ENCODE peak calls at places on chromosomes 16 and 17, in nine cellular contexts. C is heart left ventricle, Y is retinal pigment epithelial cell, W is ovary, T is fibroblast of mammary gland, P is mucosa of descending colon, M is stomach, Q is kidney epithelial cell, D is neural progenitor cell. N is an unnamed sample.

GRCh38 chr16:81632392-81633146 is 146.5 kb upstream of the PLCG2 start:
- DNase-seq in D (no peak), C (no peak), Y (no peak), Q (peak; percentile 56), M (peak; percentile 49), P (peak; percentile 47), W (no peak), T (peak; percentile 60), N (no peak)

GRCh38 chr17:43528319-43528987 is 17.7 kb downstream of the ETV4 start:
- DNase-seq in W (no peak), T (no peak), Y (no peak), Q (no peak), M (no peak), C (peak; percentile 37), D (no peak), P (peak; percentile 64), N (no peak)

GRCh38 chr17:65393514-65393913 is 167.9 kb downstream of the AXIN2 start:
- DNase-seq in W (no peak), P (no peak), C (no peak), Q (no peak), Y (no peak), T (no peak), D (no peak), M (no peak), N (no peak)

GRCh38 chr16:88688013-88688778 is 1.9 kb upstream of the SNAI3 start:
- DNase-seq in D (peak; percentile 47), P (peak; percentile 61), C (peak; percentile 26), Q (no peak), M (peak; percentile 92), W (no peak), T (no peak), Y (peak; percentile 22), N (no peak)

GRCh38 chr16:48194828-48195566 is 39.2 kb upstream of the ABCC12 start:
- DNase-seq in Q (peak; percentile 48), W (no peak), T (peak; percentile 19), P (no peak), C (no peak), M (peak; percentile 35), D (no peak), Y (peak; percentile 77), N (no peak)

GRCh38 chr17:67779098-67779672 is 46.1 kb upstream of the BPTF start:
- DNase-seq in W (no peak), P (peak; percentile 63), C (peak; percentile 23), T (peak; percentile 92), M (peak; percentile 44), Q (no peak), Y (peak; percentile 20), D (peak; percentile 65), N (peak; percentile 19)

GRCh38 chr16:17803625-17804410 is 333.1 kb upstream of the XYLT1 start:
- DNase-seq in M (no peak), Y (no peak), C (no peak), Q (no peak), W (no peak), D (no peak), T (peak; percentile 97), P (no peak), N (peak; percentile 77)

GRCh38 chr17:44203731-44204452 is 4.2 kb upstream of the ATXN7L3 start:
- DNase-seq in Q (no peak), P (no peak), T (peak; percentile 66), W (no peak), C (no peak), Y (no peak), M (no peak), D (peak; percentile 69), N (no peak)

DNA sequence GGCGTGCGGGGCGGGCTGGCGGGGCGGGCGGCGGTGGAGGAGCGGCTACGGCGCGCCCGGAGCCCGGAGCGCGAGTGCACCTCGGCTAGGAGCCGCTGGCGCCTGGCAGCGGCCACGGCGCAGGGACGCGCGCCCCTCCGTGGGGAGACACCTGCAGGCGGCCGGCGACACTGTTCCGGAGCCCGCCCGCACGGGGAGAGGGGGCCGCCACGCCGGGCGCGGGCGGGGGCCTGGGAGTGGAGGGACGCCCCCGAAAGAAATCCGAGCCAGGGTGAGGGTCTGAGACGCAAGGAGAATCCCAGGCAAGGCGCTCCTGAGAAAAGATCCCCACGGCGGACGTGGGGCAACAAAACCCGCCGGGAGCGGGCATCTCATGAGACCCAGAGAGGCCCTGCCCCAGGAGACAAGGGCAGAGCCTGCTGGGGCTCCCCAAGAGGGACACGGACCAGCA is at the start of gene GSG1L:
- DNase-seq in M (no peak), W (no peak), T (no peak), D (peak; percentile 67), C (no peak), P (no peak), Y (no peak), Q (no peak), N (no peak)
- TF ChIP-seq CTCF in M (no peak), W (no peak), T (no peak), D (peak; percentile 38), C (peak; percentile 20), P (no peak), Y (no peak), Q (no peak), N (no peak)

GRCh38 chr17:81347437-81347836 is 47.8 kb upstream of the BAHCC1 start:
- DNase-seq in T (no peak), D (no peak), Q (no peak), P (no peak), C (no peak), W (no peak), M (no peak), Y (no peak), N (no peak)

GRCh38 chr17:81346090-81346907 is 49.0 kb upstream of the BAHCC1 start:
- DNase-seq in C (peak; percentile 99), Y (peak; percentile 85), P (peak; percentile 99), T (peak; percentile 92), W (peak; percentile 99), Q (no peak), D (peak; percentile 99), M (peak; percentile 99), N (no peak)

GRCh38 chr17:81342700-81343070 is 47.6 kb upstream of the SLC38A10 start:
- DNase-seq in D (peak; percentile 81), T (no peak), P (peak; percentile 50), W (peak; percentile 51), Y (no peak), Q (no peak), C (no peak), M (no peak), N (no peak)

GRCh38 chr17:81346908-81347349 is 48.3 kb upstream of the BAHCC1 start:
- DNase-seq in W (peak; percentile 48), Q (no peak), T (no peak), Y (no peak), P (no peak), M (no peak), D (no peak), C (no peak), N (no peak)

DNA sequence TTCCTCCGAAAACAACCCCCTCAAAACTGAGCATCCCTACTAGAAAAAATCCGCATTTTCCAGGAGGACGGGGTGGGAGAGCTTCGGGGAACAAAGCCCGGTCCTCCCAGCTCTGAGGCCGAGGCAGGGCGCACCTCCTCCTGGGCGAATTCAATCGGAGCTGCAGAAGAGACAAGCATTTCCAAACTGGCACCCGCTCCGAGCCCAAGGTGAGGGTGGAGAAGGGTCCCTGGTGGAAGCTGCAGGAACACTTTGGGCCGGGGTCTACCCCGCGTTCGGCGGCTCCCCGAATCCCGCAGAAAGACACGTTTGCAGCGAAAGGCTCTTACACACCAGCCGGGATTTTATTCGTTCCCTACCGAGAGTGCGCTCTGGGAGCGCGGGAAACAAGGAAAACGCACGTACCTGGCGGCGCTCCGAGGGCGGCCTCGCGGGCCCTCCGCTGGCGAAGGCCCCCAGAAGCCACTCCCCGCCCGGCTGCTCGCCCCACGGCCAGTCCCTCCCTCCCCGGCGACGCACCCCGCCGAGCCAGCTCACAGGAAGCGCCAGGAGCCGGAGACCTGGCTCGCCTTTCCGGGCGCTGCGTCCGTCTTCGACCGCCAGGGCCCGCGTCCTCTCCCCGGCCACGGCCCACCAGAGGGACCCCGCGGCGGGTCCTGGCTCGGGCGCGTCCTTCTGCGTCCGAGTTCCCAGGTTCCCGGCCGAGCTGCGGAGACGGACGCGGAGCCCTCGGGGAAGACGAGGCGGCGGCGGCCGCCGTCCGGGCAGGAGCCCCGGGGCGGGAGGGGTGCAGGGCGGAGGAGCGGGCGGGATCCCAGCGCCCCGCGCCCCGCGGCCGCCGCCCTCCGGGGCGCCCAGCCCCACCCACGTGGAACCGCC is 49.8 kb upstream of the BAHCC1 start:
- DNase-seq in M (peak; percentile 92), C (peak; percentile 89), D (peak; percentile 92), T (peak; percentile 87), P (peak; percentile 93), Q (no peak), W (peak; percentile 89), Y (no peak), N (no peak)
- TF ChIP-seq CTCF in M (peak; percentile 16), C (peak; percentile 26), D (peak; percentile 36), T (no peak), P (peak; percentile 8), Q (peak; percentile 18), W (no peak), Y (peak; percentile 28), N (peak; percentile 32)

DNA sequence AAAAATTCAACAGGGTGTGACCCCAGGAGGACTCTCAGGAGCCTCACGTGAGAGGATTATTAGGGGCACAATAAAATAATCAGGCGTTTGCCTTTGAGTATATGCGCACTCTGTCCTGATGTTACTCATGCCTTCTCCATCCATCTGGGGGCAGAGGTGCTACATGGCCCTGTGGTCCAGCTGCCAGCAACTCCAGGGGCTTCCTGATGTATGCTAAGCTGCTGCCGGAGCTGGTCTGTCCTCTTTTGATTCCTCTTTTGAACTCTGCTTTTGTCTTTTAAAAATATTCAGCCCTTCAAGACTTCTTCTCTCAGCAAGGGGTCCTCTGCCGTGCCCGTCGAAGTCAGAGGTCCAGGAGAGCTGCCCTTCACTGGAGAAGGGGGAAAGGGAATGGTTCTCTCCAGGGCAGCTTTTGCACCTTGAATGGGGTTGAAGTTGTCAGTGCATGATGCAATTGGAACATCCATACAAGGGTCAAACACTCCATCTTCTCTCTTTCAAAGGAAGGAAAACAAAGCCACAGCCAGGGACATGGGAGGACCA is 431.4 kb downstream of the SHISA9 start:
- DNase-seq in C (no peak), P (no peak), D (peak; percentile 8), T (no peak), Y (no peak), M (no peak), Q (no peak), W (no peak), N (no peak)
- TF ChIP-seq CTCF in C (no peak), P (no peak), D (peak; percentile 10), T (no peak), Y (no peak), M (no peak), Q (no peak), W (no peak), N (no peak)

GRCh38 chr16:2963611-2964415 is at the start of gene KREMEN2:
- DNase-seq in W (peak; percentile 26), M (no peak), C (no peak), D (peak; percentile 79), P (peak; percentile 48), Y (no peak), T (no peak), Q (no peak), N (no peak)

GRCh38 chr16:2963074-2963610 is 933 bp upstream of the KREMEN2 start:
- DNase-seq in Y (no peak), Q (no peak), W (peak; percentile 18), T (no peak), M (no peak), D (peak; percentile 54), P (no peak), C (no peak), N (no peak)

GRCh38 chr16:2962334-2963073 is 1.6 kb upstream of the KREMEN2 start:
- DNase-seq in T (no peak), D (peak; percentile 24), P (no peak), W (peak; percentile 11), Y (no peak), C (no peak), Q (no peak), M (no peak), N (no peak)

GRCh38 chr16:2959206-2959605 is 4.9 kb upstream of the KREMEN2 start:
- DNase-seq in P (no peak), Y (no peak), C (no peak), D (no peak), Q (no peak), T (no peak), M (peak; percentile 48), W (no peak), N (no peak)

GRCh38 chr16:2960183-2961010 is 3.7 kb upstream of the KREMEN2 start:
- DNase-seq in P (no peak), Q (no peak), D (no peak), C (no peak), M (no peak), T (no peak), Y (no peak), W (peak; percentile 20), N (no peak)
- TF ChIP-seq CTCF in P (no peak), Q (no peak), D (peak; percentile 4), C (no peak), M (no peak), T (no peak), Y (no peak), W (no peak), N (no peak)